ENCODE peak calls at places on chromosomes 11 and 22, in six cellular contexts. One of them, this sample, is unnamed. For H3K27me3, the result is how much of the 10 kb centered on the place peaks cover.

GRCh38 chr22:19291580-19292261 is at the start of gene CLTCL1:
- DNase-seq in body of pancreas: peak
- DNase-seq in prostate gland: peak
- DNase-seq in brain microvascular endothelial cell: peak
- DNase-seq in GM23338: peak
- DNase-seq in tibial nerve: peak
- DNase-seq in this sample: peak

GRCh38 chr11:74950374-74950969 is 1.4 kb downstream of the SPCS2 start:
- DNase-seq in body of pancreas: no peak
- DNase-seq in prostate gland: no peak
- DNase-seq in brain microvascular endothelial cell: no peak
- DNase-seq in GM23338: no peak
- DNase-seq in tibial nerve: no peak
- DNase-seq in this sample: no peak

GRCh38 chr11:69352715-69353325 is 58.9 kb downstream of the MYEOV start:
- DNase-seq in body of pancreas: no peak
- DNase-seq in prostate gland: no peak
- DNase-seq in brain microvascular endothelial cell: peak
- DNase-seq in GM23338: no peak
- DNase-seq in tibial nerve: no peak
- DNase-seq in this sample: no peak

GRCh38 chr11:767238-767637 is 10.0 kb downstream of the GATD1 start:
- DNase-seq in body of pancreas: no peak
- DNase-seq in prostate gland: no peak
- DNase-seq in brain microvascular endothelial cell: no peak
- DNase-seq in GM23338: no peak
- DNase-seq in tibial nerve: no peak
- DNase-seq in this sample: no peak

GRCh38 chr11:799641-800316 is 1.7 kb upstream of the SLC25A22 start:
- DNase-seq in body of pancreas: no peak
- DNase-seq in prostate gland: no peak
- DNase-seq in brain microvascular endothelial cell: no peak
- DNase-seq in GM23338: no peak
- DNase-seq in tibial nerve: no peak
- DNase-seq in this sample: no peak

GRCh38 chr11:46299425-46300067 is 22.1 kb downstream of the CREB3L1 start:
- DNase-seq in body of pancreas: no peak
- DNase-seq in prostate gland: no peak
- DNase-seq in brain microvascular endothelial cell: no peak
- DNase-seq in GM23338: no peak
- DNase-seq in tibial nerve: no peak
- DNase-seq in this sample: no peak

GRCh38 chr11:64132388-64132771 is 33.5 kb downstream of the MACROD1 start:
- DNase-seq in body of pancreas: no peak
- DNase-seq in prostate gland: no peak
- DNase-seq in brain microvascular endothelial cell: no peak
- DNase-seq in GM23338: no peak
- DNase-seq in tibial nerve: no peak
- DNase-seq in this sample: no peak

GRCh38 chr11:43359432-43359818 is 705 bp downstream of the TTC17 start:
- DNase-seq in body of pancreas: no peak
- DNase-seq in prostate gland: no peak
- DNase-seq in brain microvascular endothelial cell: peak
- DNase-seq in GM23338: peak
- DNase-seq in tibial nerve: no peak
- DNase-seq in this sample: peak

GRCh38 chr11:90476442-90477007 is 253.7 kb upstream of the CHORDC1 start:
- DNase-seq in body of pancreas: peak
- DNase-seq in prostate gland: no peak
- DNase-seq in brain microvascular endothelial cell: peak
- DNase-seq in GM23338: peak
- DNase-seq in tibial nerve: no peak
- DNase-seq in this sample: no peak

GRCh38 chr11:68865241-68865640 is 23.5 kb upstream of the CPT1A start:
- DNase-seq in body of pancreas: no peak
- DNase-seq in prostate gland: no peak
- DNase-seq in brain microvascular endothelial cell: no peak
- DNase-seq in GM23338: no peak
- DNase-seq in tibial nerve: no peak
- DNase-seq in this sample: no peak

GRCh38 chr22:37472418-37473006 is 13.7 kb downstream of the MFNG start:
- DNase-seq in body of pancreas: peak
- DNase-seq in prostate gland: no peak
- DNase-seq in brain microvascular endothelial cell: no peak
- DNase-seq in GM23338: peak
- DNase-seq in tibial nerve: no peak
- DNase-seq in this sample: peak

GRCh38 chr22:37471721-37472417 is 14.3 kb downstream of the MFNG start:
- DNase-seq in body of pancreas: no peak
- DNase-seq in prostate gland: no peak
- DNase-seq in brain microvascular endothelial cell: no peak
- DNase-seq in GM23338: no peak
- DNase-seq in tibial nerve: no peak
- DNase-seq in this sample: no peak

GRCh38 chr22:37476389-37477329 is 9.5 kb downstream of the MFNG start:
- DNase-seq in body of pancreas: no peak
- DNase-seq in prostate gland: no peak
- DNase-seq in brain microvascular endothelial cell: no peak
- DNase-seq in GM23338: no peak
- DNase-seq in tibial nerve: no peak
- DNase-seq in this sample: no peak

GRCh38 chr22:37473437-37473946 is 12.7 kb downstream of the MFNG start:
- DNase-seq in body of pancreas: no peak
- DNase-seq in prostate gland: no peak
- DNase-seq in brain microvascular endothelial cell: no peak
- DNase-seq in GM23338: no peak
- DNase-seq in tibial nerve: no peak
- DNase-seq in this sample: no peak

DNA sequence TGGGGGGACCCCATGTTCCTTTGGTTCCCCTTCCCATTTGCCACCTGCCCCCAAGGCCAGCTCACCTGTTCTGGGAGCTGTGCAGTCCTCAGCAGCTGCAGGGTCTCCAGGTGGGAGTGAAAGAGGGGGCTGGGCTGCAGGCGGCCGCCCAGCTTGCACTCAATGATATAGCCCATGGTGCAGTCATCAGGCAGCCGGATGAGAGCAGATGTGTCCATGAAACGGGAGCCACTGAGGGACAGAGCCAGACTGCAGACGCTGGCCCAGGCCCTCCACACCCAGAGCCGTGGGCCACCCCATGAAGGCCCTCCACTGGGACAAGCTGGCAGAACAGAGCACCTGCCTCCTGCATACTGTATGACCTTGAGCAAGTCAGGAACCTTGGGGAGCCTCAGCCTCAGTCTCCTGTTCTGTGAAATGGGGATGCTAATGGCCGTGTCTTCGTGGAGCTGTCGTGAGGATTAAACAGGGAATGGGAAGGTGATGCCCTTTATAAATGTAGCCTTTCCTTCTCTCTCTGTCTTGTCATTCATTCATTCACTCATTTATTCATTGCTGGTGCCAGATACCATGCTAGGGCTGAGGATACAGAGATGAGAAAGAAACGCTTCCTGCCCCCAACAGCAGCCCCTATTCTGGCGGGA is 11.6 kb downstream of the MFNG start:
- DNase-seq in body of pancreas: no peak
- DNase-seq in prostate gland: no peak
- DNase-seq in brain microvascular endothelial cell: no peak
- DNase-seq in GM23338: no peak
- DNase-seq in tibial nerve: no peak
- DNase-seq in this sample: no peak
- H3K27me3 ChIP-seq in body of pancreas: under half
- H3K27me3 ChIP-seq in prostate gland: under half
- H3K27me3 ChIP-seq in brain microvascular endothelial cell: under half
- H3K27me3 ChIP-seq in GM23338: under half
- H3K27me3 ChIP-seq in tibial nerve: under half
- H3K27me3 ChIP-seq in this sample: under half

GRCh38 chr22:35563211-35563610 is 22.6 kb downstream of the RASD2 start:
- DNase-seq in body of pancreas: no peak
- DNase-seq in prostate gland: no peak
- DNase-seq in brain microvascular endothelial cell: no peak
- DNase-seq in GM23338: peak
- DNase-seq in tibial nerve: no peak
- DNase-seq in this sample: no peak

GRCh38 chr22:35560366-35560765 is 19.7 kb downstream of the RASD2 start:
- DNase-seq in body of pancreas: no peak
- DNase-seq in prostate gland: no peak
- DNase-seq in brain microvascular endothelial cell: no peak
- DNase-seq in GM23338: no peak
- DNase-seq in tibial nerve: no peak
- DNase-seq in this sample: no peak

GRCh38 chr22:35559354-35560005 is 18.8 kb downstream of the RASD2 start:
- DNase-seq in body of pancreas: no peak
- DNase-seq in prostate gland: no peak
- DNase-seq in brain microvascular endothelial cell: no peak
- DNase-seq in GM23338: no peak
- DNase-seq in tibial nerve: no peak
- DNase-seq in this sample: no peak

GRCh38 chr22:35560824-35561223 is 20.2 kb downstream of the RASD2 start:
- DNase-seq in body of pancreas: no peak
- DNase-seq in prostate gland: no peak
- DNase-seq in brain microvascular endothelial cell: no peak
- DNase-seq in GM23338: no peak
- DNase-seq in tibial nerve: no peak
- DNase-seq in this sample: no peak

DNA sequence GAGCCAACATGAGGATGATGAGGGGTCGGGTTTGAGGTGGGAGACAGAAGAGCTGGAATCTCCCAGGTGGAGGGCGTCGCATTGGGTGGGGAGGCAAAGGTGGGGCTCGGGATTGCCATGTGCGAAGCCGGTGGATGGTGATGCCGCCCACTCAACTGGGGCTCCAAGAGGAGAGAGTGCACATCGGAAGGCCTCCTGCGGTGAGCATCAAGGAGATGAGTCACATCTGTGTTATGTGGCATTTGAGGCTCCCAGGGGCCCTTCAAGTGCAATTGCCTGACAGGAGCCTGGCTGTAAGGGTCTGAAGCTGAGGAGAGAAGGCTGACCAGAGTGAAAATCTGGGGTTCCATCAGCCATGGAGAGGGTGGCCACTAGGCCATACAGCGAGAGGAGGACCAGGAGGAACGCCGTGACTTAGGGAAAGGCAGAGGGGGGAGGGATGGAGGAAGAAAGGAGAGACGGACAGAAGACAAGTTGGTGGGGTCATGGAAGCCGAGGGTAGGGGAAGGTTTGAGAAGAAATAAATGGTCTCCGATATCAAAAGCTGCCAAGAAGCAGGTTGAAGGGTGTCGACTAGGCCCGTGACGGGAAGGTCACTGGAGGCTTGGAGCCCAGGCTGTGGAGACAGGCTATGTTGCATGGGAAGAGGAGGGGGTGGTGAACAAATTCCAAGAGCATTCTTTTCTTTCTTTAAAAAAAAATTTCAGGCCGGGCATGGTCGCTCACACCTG is 21.3 kb downstream of the RASD2 start:
- DNase-seq in body of pancreas: no peak
- DNase-seq in prostate gland: no peak
- DNase-seq in brain microvascular endothelial cell: peak
- DNase-seq in GM23338: peak
- DNase-seq in tibial nerve: no peak
- DNase-seq in this sample: no peak
- H3K4me3 ChIP-seq in body of pancreas: no peak
- H3K4me3 ChIP-seq in prostate gland: no peak
- H3K4me3 ChIP-seq in brain microvascular endothelial cell: no peak
- H3K4me3 ChIP-seq in GM23338: no peak
- H3K4me3 ChIP-seq in tibial nerve: no peak
- H3K4me3 ChIP-seq in this sample: no peak

GRCh38 chr22:44968736-44969135 is 41.1 kb downstream of the PHF21B start:
- DNase-seq in body of pancreas: no peak
- DNase-seq in prostate gland: no peak
- DNase-seq in brain microvascular endothelial cell: no peak
- DNase-seq in GM23338: peak
- DNase-seq in tibial nerve: no peak
- DNase-seq in this sample: no peak

GRCh38 chr22:44972363-44973083 is 37.3 kb downstream of the PHF21B start:
- DNase-seq in body of pancreas: no peak
- DNase-seq in prostate gland: peak
- DNase-seq in brain microvascular endothelial cell: no peak
- DNase-seq in GM23338: no peak
- DNase-seq in tibial nerve: no peak
- DNase-seq in this sample: no peak

GRCh38 chr22:44970291-44970690 is 39.5 kb downstream of the PHF21B start:
- DNase-seq in body of pancreas: no peak
- DNase-seq in prostate gland: no peak
- DNase-seq in brain microvascular endothelial cell: no peak
- DNase-seq in GM23338: no peak
- DNase-seq in tibial nerve: no peak
- DNase-seq in this sample: no peak

GRCh38 chr22:44971651-44972362 is 38.0 kb downstream of the PHF21B start:
- DNase-seq in body of pancreas: no peak
- DNase-seq in prostate gland: no peak
- DNase-seq in brain microvascular endothelial cell: no peak
- DNase-seq in GM23338: no peak
- DNase-seq in tibial nerve: no peak
- DNase-seq in this sample: no peak

DNA sequence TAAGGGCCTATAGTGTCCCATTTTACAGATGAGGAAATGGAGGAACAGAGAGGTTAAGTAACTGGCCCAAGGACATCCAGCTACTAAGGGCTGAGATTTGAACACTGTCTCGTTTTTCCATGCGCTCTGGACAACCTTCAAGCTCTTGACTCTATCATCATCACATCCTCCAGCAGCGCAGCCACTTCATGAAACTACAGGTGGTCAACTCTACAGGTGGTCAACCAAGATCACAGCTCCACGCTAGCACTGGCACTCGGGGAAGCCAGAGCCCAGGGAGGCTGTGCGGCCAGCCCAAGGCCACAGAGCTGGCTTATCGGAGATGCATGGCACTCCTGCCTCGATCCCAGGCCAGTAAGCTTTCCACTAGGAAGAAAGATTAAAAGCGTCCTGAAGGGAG is 40.0 kb downstream of the PHF21B start:
- DNase-seq in body of pancreas: no peak
- DNase-seq in prostate gland: no peak
- DNase-seq in brain microvascular endothelial cell: no peak
- DNase-seq in GM23338: no peak
- DNase-seq in tibial nerve: no peak
- DNase-seq in this sample: no peak
- H3K27me3 ChIP-seq in body of pancreas: under half
- H3K27me3 ChIP-seq in prostate gland: under half
- H3K27me3 ChIP-seq in brain microvascular endothelial cell: under half
- H3K27me3 ChIP-seq in GM23338: under half
- H3K27me3 ChIP-seq in tibial nerve: under half
- H3K27me3 ChIP-seq in this sample: under half

DNA sequence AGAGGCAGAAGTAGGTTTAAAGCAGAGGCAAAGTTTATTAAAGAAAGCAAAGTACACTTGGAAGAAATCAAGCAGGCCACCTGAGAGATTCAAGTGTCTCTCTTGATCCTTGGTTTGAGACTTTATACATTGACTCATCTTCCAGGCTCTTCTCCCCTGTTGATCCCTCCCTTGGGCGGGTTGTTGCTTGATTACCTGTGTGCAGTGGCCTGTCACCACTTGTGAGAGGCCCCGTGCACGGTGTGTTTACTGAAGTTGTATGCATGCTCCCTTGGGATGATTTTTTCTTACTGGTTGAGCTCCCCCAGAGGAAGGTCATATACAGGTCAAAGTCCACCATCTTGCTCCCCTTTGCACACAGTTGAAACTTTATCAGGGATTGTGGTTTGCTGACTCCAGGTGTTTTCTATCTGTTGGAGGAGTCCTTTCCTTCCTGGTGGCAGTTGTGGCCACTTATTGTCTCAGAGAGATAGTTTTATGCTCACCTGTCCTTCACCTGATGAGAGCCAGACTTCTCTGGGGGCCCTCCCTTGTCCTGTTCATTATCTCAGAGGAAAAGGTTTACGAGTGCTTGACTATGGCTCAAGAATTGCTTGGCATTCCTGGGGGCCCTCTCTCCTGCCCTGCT is 16.3 kb upstream of the RBMXL2 start:
- DNase-seq in body of pancreas: no peak
- DNase-seq in prostate gland: no peak
- DNase-seq in brain microvascular endothelial cell: no peak
- DNase-seq in GM23338: no peak
- DNase-seq in tibial nerve: no peak
- DNase-seq in this sample: no peak
- H3K4me3 ChIP-seq in body of pancreas: no peak
- H3K4me3 ChIP-seq in prostate gland: no peak
- H3K4me3 ChIP-seq in brain microvascular endothelial cell: no peak
- H3K4me3 ChIP-seq in GM23338: no peak
- H3K4me3 ChIP-seq in tibial nerve: no peak
- H3K4me3 ChIP-seq in this sample: no peak